ENCODE peak calls at places on chromosomes 12 and 14, in four cellular contexts. G is GM10248, E is HCT116, M is activated B cell treated with CpG ODN at 0.5 μM for 24 hours. Q is an unnamed sample.

GRCh38 chr14:76776306-76777251 is 15.3 kb downstream of the VASH1 start:
- DNase-seq in E (no peak), M (no peak), G (no peak), Q (no peak)

GRCh38 chr12:67647547-67648305 is 819 bp upstream of the DYRK2 start:
- DNase-seq in M (no peak), G (peak; percentile 48), E (peak; percentile 60), Q (peak; percentile 58)

GRCh38 chr14:68630081-68630571 is 162.7 kb downstream of the ZFP36L1 start:
- DNase-seq in G (no peak), M (no peak), E (no peak), Q (no peak)

GRCh38 chr14:71698027-71698426 is 234.2 kb upstream of the RGS6 start:
- DNase-seq in G (no peak), E (no peak), M (no peak), Q (no peak)

GRCh38 chr12:107092669-107093546 is 441 bp downstream of the CRY1 start:
- DNase-seq in G (peak; percentile 29), M (no peak), E (no peak), Q (peak; percentile 66)

GRCh38 chr12:65335021-65335714 is 56.7 kb downstream of the MSRB3 start:
- DNase-seq in G (no peak), M (no peak), E (peak; percentile 76), Q (no peak)

GRCh38 chr12:17302001-17302400 is 696.0 kb upstream of the LMO3 start:
- DNase-seq in G (no peak), M (no peak), E (no peak), Q (no peak)

GRCh38 chr12:105948331-105948730 is 190.4 kb downstream of the NUAK1 start:
- DNase-seq in E (no peak), M (no peak), G (no peak), Q (no peak)

GRCh38 chr12:49555631-49556390 is 12.1 kb downstream of the MCRS1 start:
- DNase-seq in M (no peak), G (no peak), E (no peak), Q (no peak)

GRCh38 chr12:2215709-2216560 is 163.1 kb downstream of the CACNA1C start:
- DNase-seq in M (no peak), G (no peak), E (no peak), Q (no peak)

GRCh38 chr12:2649201-2650030 is 145.4 kb upstream of the FKBP4 start:
- DNase-seq in M (no peak), G (no peak), E (no peak), Q (no peak)

GRCh38 chr12:118356809-118357326 is 15.8 kb downstream of the TAOK3 start:
- DNase-seq in M (no peak), G (peak; percentile 23), E (no peak), Q (no peak)

GRCh38 chr12:118357327-118358007 is 15.2 kb downstream of the TAOK3 start:
- DNase-seq in M (no peak), G (peak; percentile 47), E (peak; percentile 63), Q (peak; percentile 85)

GRCh38 chr12:118359541-118359915 is 13.2 kb downstream of the TAOK3 start:
- DNase-seq in M (no peak), G (peak; percentile 36), E (no peak), Q (no peak)

GRCh38 chr12:118358607-118359540 is 13.8 kb downstream of the TAOK3 start:
- DNase-seq in M (no peak), E (no peak), G (peak; percentile 33), Q (no peak)

GRCh38 chr12:118358008-118358359 is 14.7 kb downstream of the TAOK3 start:
- DNase-seq in E (no peak), G (no peak), M (no peak), Q (no peak)
- TF ChIP-seq CTCF in E (no peak), G (no peak), M (no peak), Q (no peak)

DNA sequence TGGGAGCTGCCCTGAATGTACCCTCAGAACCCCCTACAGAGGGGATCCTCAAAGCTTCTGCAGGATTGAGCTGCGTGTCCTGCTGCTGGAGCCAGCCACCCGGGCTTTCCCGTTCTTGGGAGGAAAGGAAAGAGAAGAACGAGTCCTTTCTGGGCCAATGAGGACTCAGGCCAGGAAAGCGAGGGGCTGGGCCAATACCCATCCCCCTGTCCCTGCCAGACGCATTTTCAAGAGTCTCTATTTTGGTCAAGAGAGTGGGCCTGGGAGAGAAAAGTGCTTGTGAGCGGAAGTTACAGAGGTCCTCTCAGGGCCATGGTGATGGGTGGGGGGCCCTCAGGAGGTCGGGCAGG is 325.4 kb upstream of the DIO3 start:
- DNase-seq in E (no peak), G (no peak), M (no peak), Q (no peak)
- TF ChIP-seq CTCF in E (no peak), G (no peak), M (no peak), Q (no peak)

GRCh38 chr14:91059576-91060471 is 617 bp downstream of the RPS6KA5 start:
- DNase-seq in M (peak; percentile 64), E (no peak), G (peak; percentile 61), Q (peak; percentile 47)
- TF ChIP-seq CTCF in M (no peak), E (no peak), G (peak; percentile 43), Q (peak; percentile 16)

DNA sequence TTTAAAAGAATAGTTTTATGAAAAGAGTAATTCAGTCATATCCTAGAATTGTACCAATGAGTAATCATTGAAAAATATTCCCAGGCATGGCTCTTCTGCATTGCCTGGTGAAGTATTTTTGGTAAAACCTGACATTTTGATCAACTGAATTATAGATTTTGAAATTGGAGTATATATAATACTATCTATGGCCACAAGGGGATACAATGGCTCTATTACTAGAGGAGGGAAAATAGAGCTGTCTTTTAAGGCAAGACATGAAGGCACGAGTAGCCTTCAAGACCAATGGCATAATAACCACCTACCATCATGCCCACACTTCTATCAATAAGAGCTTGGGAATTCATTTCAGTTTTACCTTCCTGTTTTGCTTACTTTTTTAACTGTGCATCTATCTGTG is 1241.4 kb upstream of the TMEM132C start:
- DNase-seq in G (no peak), E (no peak), M (no peak), Q (no peak)
- TF ChIP-seq CTCF in G (no peak), E (peak; percentile 45), M (no peak), Q (no peak)

GRCh38 chr12:54861927-54862326 is 7.6 kb downstream of the MUCL1 start:
- DNase-seq in E (no peak), G (no peak), M (no peak), Q (no peak)
- TF ChIP-seq CTCF in E (no peak), G (no peak), M (no peak), Q (no peak)